ENCODE peak calls at places on chromosomes 2 and 18, in five cellular contexts. N, S, J, R and A are unnamed samples.
A peak's percentile ranks its signal among the peaks of the same experiment; 100 is the strongest.

GRCh38 chr18:32549248-32549842 is 78.7 kb upstream of the GAREM1 start:
- DNase-seq in R (peak; percentile 45), S (no peak), J (peak; percentile 58), N (peak; percentile 39), A (peak; percentile 90)

GRCh38 chr2:84970266-84970955 is 550 bp upstream of the KCMF1 start:
- DNase-seq in S (no peak), R (peak; percentile 62), N (no peak), J (peak; percentile 77), A (peak; percentile 68)

GRCh38 chr2:3288455-3289163 is 89.0 kb downstream of the EIPR1 start:
- DNase-seq in R (no peak), J (no peak), S (no peak), N (no peak), A (no peak)

GRCh38 chr2:231800493-231801091 is 14.3 kb downstream of the COPS7B start:
- DNase-seq in R (peak; percentile 34), S (no peak), J (peak; percentile 78), N (peak; percentile 55), A (peak; percentile 81)

GRCh38 chr2:233938676-233939370 is 21.6 kb downstream of the TRPM8 start:
- DNase-seq in R (no peak), J (no peak), N (no peak), S (no peak), A (peak; percentile 42)

GRCh38 chr18:12278765-12279682 is 24.9 kb downstream of the CIDEA start:
- DNase-seq in N (peak; percentile 74), R (no peak), S (no peak), J (peak; percentile 78), A (peak; percentile 82)

GRCh38 chr2:188308483-188308882 is 16.8 kb downstream of the GULP1 start:
- DNase-seq in J (no peak), R (no peak), S (no peak), N (no peak), A (no peak)

GRCh38 chr18:5646739-5647138 is 102.9 kb upstream of the EPB41L3 start:
- DNase-seq in J (no peak), N (no peak), S (no peak), R (no peak), A (no peak)

GRCh38 chr2:141492816-141493215 is 638.0 kb downstream of the LRP1B start:
- DNase-seq in S (no peak), R (no peak), N (no peak), J (no peak), A (no peak)

GRCh38 chr2:20578895-20579825 is 71.7 kb downstream of the HS1BP3 start:
- DNase-seq in J (no peak), S (peak; percentile 74), N (peak; percentile 100), R (peak; percentile 93), A (peak; percentile 23)

GRCh38 chr2:63432373-63432772 is 155.9 kb downstream of the WDPCP start:
- DNase-seq in R (no peak), N (no peak), S (no peak), J (no peak), A (no peak)

GRCh38 chr2:15073639-15074038 is 441.1 kb downstream of the LRATD1 start:
- DNase-seq in N (no peak), R (no peak), S (no peak), J (no peak), A (no peak)

GRCh38 chr2:216195565-216195978 is 86.4 kb downstream of the XRCC5 start:
- DNase-seq in N (no peak), S (no peak), R (no peak), J (no peak), A (no peak)

GRCh38 chr2:8229546-8229986 is 452.3 kb upstream of the ID2 start:
- DNase-seq in J (no peak), R (peak; percentile 67), N (peak; percentile 28), S (no peak), A (peak; percentile 12)

GRCh38 chr2:118845005-118845842 is 2.2 kb downstream of the EN1 start:
- DNase-seq in R (no peak), S (no peak), J (peak; percentile 62), N (no peak), A (peak; percentile 51)

GRCh38 chr2:109372614-109373013 is 241.2 kb downstream of the SEPTIN10 start:
- DNase-seq in J (no peak), N (no peak), S (no peak), R (no peak), A (no peak)

GRCh38 chr2:8119782-8120551 is 561.9 kb upstream of the ID2 start:
- DNase-seq in S (peak; percentile 4), R (no peak), N (peak; percentile 99), J (no peak), A (no peak)

GRCh38 chr2:121803503-121803902 is 48.1 kb downstream of the TSN start:
- DNase-seq in S (no peak), N (no peak), J (no peak), R (no peak), A (peak; percentile 27)

GRCh38 chr2:78984386-78984785 is 41.1 kb upstream of the REG3G start:
- DNase-seq in S (no peak), N (no peak), J (no peak), R (no peak), A (no peak)

GRCh38 chr2:2836343-2837070 is 505.4 kb upstream of the MYT1L start:
- DNase-seq in J (no peak), S (no peak), R (no peak), N (no peak), A (no peak)

GRCh38 chr2:85076618-85077274 is 56.4 kb upstream of the TCF7L1 start:
- DNase-seq in R (no peak), J (no peak), N (no peak), S (no peak), A (no peak)

GRCh38 chr2:124081154-124081771 is 56.2 kb downstream of the CNTNAP5 start:
- DNase-seq in S (no peak), J (no peak), R (no peak), N (no peak), A (no peak)

GRCh38 chr2:86037795-86038192 is 67.9 kb downstream of the POLR1A start:
- DNase-seq in N (no peak), S (no peak), J (no peak), R (no peak), A (no peak)

GRCh38 chr2:160621748-160622147 is 128.1 kb upstream of the RBMS1 start:
- DNase-seq in R (no peak), N (peak; percentile 25), S (no peak), J (no peak), A (no peak)

GRCh38 chr18:55165399-55166125 is 206.3 kb upstream of the CCDC68 start:
- DNase-seq in R (no peak), N (no peak), S (no peak), J (no peak), A (no peak)

GRCh38 chr2:60926751-60927568 is 45.6 kb downstream of the REL start:
- DNase-seq in J (no peak), S (no peak), R (no peak), N (no peak), A (no peak)

GRCh38 chr2:148565272-148565894 is 79.2 kb upstream of the EPC2 start:
- DNase-seq in S (no peak), J (no peak), R (no peak), N (no peak), A (peak; percentile 60)

GRCh38 chr2:188023035-188023434 is 268.6 kb upstream of the GULP1 start:
- DNase-seq in N (no peak), J (no peak), R (no peak), S (no peak), A (no peak)

GRCh38 chr2:168699834-168700417 is 102.5 kb upstream of the NOSTRIN start:
- DNase-seq in J (no peak), N (peak; percentile 29), R (no peak), S (no peak), A (no peak)

GRCh38 chr2:25443766-25444165 is 102.0 kb upstream of the DNMT3A start:
- DNase-seq in J (no peak), R (no peak), N (no peak), S (no peak), A (no peak)

GRCh38 chr18:8586956-8587355 is 22.3 kb upstream of the RAB12 start:
- DNase-seq in S (no peak), J (no peak), N (no peak), R (no peak), A (no peak)

GRCh38 chr2:64876137-64876647 is 113.0 kb upstream of the SLC1A4 start:
- DNase-seq in R (peak; percentile 63), N (no peak), J (peak; percentile 53), S (no peak), A (peak; percentile 71)
- TF ChIP-seq CREB1 in R (no peak), N (no peak), J (no peak), S (no peak), A (no peak)

DNA sequence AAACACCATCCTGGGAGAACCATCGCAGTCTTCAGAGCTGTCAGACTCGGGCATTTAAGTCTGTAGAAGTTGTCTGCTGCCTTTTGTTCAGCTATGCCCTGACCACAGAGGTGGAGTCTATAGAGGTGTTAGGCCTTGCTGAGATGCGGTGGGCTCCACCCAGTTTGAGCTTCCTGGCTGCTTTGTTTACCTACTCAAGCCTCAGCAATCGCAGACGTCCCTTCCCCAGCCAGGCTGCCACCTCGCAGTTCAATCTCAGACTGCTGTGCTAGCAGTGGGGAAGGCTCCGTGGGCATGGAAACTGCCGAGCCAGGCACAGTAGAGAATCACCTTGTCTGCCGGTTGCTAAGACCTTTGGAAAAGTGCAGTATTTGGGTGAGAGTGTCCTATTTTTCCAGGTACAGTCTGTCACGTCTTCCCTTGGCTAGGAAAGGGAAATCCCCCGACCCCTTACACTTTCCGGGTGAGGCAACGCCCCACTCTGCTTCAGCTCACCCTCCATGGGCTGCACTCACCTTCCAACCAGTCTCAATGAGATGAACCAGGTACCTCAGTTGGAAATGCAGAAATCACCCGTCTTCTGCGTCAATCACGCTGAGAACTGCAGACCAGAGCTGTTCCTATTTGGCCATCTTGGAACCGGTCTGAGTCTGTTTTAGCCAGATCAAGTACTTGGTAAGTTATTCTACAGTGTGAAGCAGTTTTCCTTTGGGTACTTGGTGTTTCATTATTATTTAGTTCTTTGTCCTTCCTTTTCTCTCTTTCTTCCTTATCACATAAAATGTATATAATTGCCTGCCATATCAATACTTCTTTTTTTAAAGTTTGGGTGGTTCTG is 71.5 kb downstream of the CDC42EP3 start:
- DNase-seq in J (no peak), S (no peak), N (no peak), R (no peak), A (no peak)
- TF ChIP-seq CTCF in J (no peak), S (no peak), N (no peak), R (no peak), A (no peak)

DNA sequence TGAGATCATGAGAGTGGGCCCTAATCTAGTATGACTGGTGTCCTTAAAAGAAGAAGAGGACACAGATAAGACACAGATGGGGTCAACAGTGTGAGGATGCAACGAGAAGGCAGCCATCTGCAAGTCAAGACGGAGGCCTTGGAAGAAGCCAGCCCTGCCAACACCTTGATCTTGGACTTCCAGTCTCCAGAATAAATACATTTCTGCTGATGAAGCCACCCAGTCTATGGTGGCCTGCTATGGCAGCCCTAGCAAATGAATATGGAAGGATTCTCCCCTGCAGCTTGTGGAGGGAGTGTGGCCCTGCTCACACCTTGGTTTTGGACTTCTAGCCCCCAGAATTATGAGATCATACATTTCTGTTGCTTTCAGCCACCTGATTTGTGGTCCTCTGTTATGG is 12.3 kb downstream of the CTIF start:
- DNase-seq in J (no peak), S (no peak), R (no peak), N (no peak), A (no peak)
- H3K4me1 ChIP-seq in J (peaks cover 20% of the 10 kb centered on the region), S (no peaks in the 10 kb centered on the region), R (peaks cover 28% of the 10 kb centered on the region), N (peaks cover 30% of the 10 kb centered on the region), A (peaks cover 23% of the 10 kb centered on the region)

GRCh38 chr18:48913201-48913600 is 37.6 kb downstream of the SMAD7 start:
- DNase-seq in N (no peak), S (no peak), R (no peak), J (no peak), A (no peak)
- TF ChIP-seq CREB1 in N (no peak), S (no peak), R (no peak), J (no peak), A (no peak)